ENCODE peak calls at places on chromosomes 1 and 21, in ten cellular contexts. M is GM06990; E is stomach; O is psoas muscle; R is SK-N-SH; B is neural progenitor cell; L is choroid plexus epithelial cell; K is brain microvascular endothelial cell; F is adrenal gland; J is CD8-positive, alpha-beta T cell. T is an unnamed sample.

GRCh38 chr1:39526466-39527189 is 35.2 kb downstream of the BMP8A start:
- DNase-seq in M (no peak), E (no peak), O (no peak), R (no peak), B (no peak), L (no peak), K (no peak), F (no peak), J (no peak), T (no peak)

GRCh38 chr1:60367522-60367921 is 294.0 kb upstream of the C1orf87 start:
- DNase-seq in M (no peak), E (no peak), O (no peak), R (no peak), B (peak), L (no peak), K (no peak), F (no peak), J (no peak), T (no peak)

GRCh38 chr1:157585984-157586383 is 11.9 kb downstream of the FCRL4 start:
- DNase-seq in M (no peak), E (no peak), O (no peak), R (no peak), B (peak), L (no peak), K (no peak), F (no peak), J (no peak), T (no peak)

GRCh38 chr21:32233055-32233546 is 45.7 kb downstream of the MIS18A start:
- DNase-seq in M (no peak), E (no peak), O (no peak), R (no peak), B (peak), L (no peak), K (no peak), F (no peak), J (no peak), T (peak)

GRCh38 chr1:52651904-52652303 is 18.9 kb downstream of the SHISAL2A start:
- DNase-seq in M (no peak), E (no peak), O (peak), R (no peak), B (no peak), L (no peak), K (no peak), F (peak), J (no peak), T (no peak)

GRCh38 chr1:158329807-158330206 is 1.5 kb downstream of the CD1B start:
- DNase-seq in M (no peak), E (no peak), O (no peak), R (no peak), B (peak), L (peak), K (no peak), F (peak), J (no peak), T (no peak)

GRCh38 chr1:82226198-82226505 is 425.4 kb downstream of the ADGRL2 start:
- DNase-seq in M (no peak), E (no peak), O (no peak), R (no peak), B (no peak), L (peak), K (no peak), F (no peak), J (no peak), T (no peak)

GRCh38 chr1:214454619-214455396 is 96.6 kb downstream of the PTPN14 start:
- DNase-seq in M (no peak), E (no peak), O (no peak), R (no peak), B (no peak), L (peak), K (peak), F (no peak), J (no peak), T (peak)

GRCh38 chr1:43358121-43358745 is 548 bp upstream of the CDC20 start:
- DNase-seq in M (peak), E (no peak), O (no peak), R (peak), B (peak), L (peak), K (no peak), F (peak), J (no peak), T (peak)

GRCh38 chr1:86018311-86018923 is 138.2 kb downstream of the COL24A1 start:
- DNase-seq in M (no peak), E (no peak), O (no peak), R (peak), B (peak), L (peak), K (peak), F (peak), J (no peak), T (peak)

GRCh38 chr1:243261389-243261788 is 5.5 kb downstream of the SDCCAG8 start:
- DNase-seq in M (no peak), E (no peak), O (no peak), R (no peak), B (no peak), L (peak), K (no peak), F (no peak), J (no peak), T (peak)

GRCh38 chr21:41973861-41974751 is 20.3 kb upstream of the C2CD2 start:
- DNase-seq in M (peak), E (peak), O (no peak), R (no peak), B (no peak), L (no peak), K (no peak), F (peak), J (no peak), T (no peak)

GRCh38 chr1:174788981-174789380 is 210.8 kb upstream of the CACYBP start:
- DNase-seq in M (peak), E (no peak), O (no peak), R (no peak), B (no peak), L (peak), K (peak), F (no peak), J (no peak), T (peak)

GRCh38 chr1:229758101-229759036 is 132.3 kb downstream of the URB2 start:
- DNase-seq in M (no peak), E (no peak), O (no peak), R (no peak), B (no peak), L (no peak), K (no peak), F (no peak), J (no peak), T (peak)

DNA sequence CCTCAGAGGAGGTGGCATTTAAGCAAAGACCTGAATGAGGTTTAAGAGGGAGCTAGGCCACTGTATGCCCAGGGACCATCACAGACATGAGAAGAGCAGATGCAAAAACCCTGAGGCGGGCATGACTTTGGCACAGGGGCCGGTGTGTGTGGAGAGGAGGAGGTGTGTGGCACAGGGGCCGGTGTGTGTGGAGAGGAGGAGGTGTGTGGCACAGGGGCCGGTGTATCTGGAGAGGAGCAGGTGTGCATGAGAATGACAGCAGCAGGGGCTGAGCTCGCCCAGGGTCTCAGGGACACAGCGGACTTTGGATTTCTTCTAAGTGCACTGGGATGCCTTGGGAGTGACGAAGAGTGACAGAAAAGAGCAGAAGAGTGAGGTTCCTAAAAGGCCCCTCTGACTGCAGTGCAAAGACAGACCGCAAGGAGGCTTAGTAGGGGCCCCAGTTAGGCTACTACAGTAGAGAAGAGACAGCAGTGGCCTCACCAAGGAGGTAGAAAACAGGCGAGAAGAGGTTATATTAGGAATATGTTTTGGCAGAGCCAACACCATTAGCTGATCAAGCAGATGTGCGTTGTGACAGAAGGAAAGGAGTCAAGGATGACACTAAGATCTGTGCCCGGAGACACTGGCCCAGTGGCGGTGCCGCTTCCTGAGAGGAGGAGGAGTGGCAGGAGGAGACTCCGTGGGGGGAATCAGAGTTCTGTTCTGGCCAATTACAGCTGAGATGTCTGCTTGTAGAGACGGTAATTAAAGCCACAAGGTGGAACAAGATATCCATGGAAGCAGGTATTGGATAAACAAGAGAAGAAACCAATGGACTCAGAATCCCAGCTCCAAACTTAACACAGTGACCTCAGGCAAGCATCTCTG is 18.4 kb downstream of the ZBTB17 start:
- DNase-seq in M (no peak), E (no peak), O (no peak), R (peak), B (peak), L (peak), K (no peak), F (no peak), J (no peak), T (no peak)
- TF ChIP-seq CTCF in M (no peak), E (no peak), O (no peak), R (no peak), B (peak), L (peak), K (peak), F (no peak), J (no peak), T (peak)

GRCh38 chr1:30809514-30810263 is 52.1 kb upstream of the LAPTM5 start:
- DNase-seq in M (no peak), E (no peak), O (no peak), R (no peak), B (peak), L (peak), K (peak), F (peak), J (no peak), T (peak)
- H3K4me3 ChIP-seq in M (no peak), E (no peak), O (no peak), R (peak), B (no peak), L (no peak), K (no peak), F (no peak), J (no peak), T (no peak)

GRCh38 chr1:224433041-224433670 is 1.4 kb downstream of the WDR26 start:
- DNase-seq in M (no peak), E (no peak), O (no peak), R (peak), B (peak), L (peak), K (peak), F (peak), J (peak), T (peak)

GRCh38 chr1:224435318-224435763 is 744 bp upstream of the WDR26 start:
- DNase-seq in M (no peak), E (no peak), O (no peak), R (no peak), B (peak), L (peak), K (peak), F (peak), J (no peak), T (peak)

GRCh38 chr1:224433671-224434446 is 738 bp downstream of the WDR26 start:
- DNase-seq in M (peak), E (peak), O (peak), R (peak), B (peak), L (peak), K (peak), F (peak), J (peak), T (peak)

GRCh38 chr1:224435999-224436398 is 1.4 kb upstream of the WDR26 start:
- DNase-seq in M (no peak), E (no peak), O (no peak), R (no peak), B (no peak), L (no peak), K (no peak), F (no peak), J (no peak), T (no peak)

DNA sequence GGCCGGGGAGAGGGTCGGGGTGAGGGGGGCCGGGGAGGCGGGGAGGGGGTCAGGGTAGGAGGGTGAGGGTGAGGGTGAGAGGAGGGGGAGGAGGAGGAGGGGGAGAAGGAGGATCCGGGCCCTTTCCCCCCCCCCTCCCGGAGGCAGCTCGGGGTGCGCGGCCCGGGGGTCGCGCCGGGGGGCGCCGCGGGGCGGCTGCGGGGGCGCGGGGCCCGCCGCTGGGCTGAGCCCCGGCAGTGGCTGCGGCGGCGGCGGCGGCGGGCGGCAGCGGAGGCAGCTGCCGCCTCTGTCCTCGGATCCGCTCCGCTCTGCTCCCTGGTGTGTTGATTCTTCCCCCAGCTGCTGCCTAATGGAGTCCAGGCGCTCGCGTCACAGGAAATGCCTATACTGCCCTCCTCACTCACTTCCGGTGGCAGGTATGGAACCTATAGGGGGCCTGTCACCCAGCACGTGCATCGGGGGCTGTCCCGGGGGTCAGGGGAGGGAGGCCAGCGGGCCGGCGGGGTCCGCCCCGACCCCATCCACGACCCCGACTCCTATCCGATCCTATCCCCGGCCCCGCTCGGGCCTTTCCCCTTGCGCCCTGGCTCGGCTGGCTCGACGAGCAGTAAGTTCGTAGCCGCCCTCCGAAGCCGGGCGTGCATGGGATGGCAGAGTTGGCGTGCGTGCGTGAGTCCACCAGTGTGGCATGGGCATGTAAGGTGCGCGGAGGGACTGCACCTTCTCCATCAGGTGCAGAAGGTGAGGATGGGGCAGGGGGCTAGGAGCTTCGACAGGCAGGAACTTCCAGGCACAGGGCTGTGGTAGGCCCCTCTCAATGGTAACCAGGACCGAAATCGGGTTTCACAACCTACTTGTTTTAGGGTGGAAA is at the start of gene WDR26:
- DNase-seq in M (peak), E (peak), O (peak), R (peak), B (peak), L (peak), K (peak), F (peak), J (peak), T (peak)
- TF ChIP-seq CTCF in M (peak), E (no peak), O (no peak), R (peak), B (peak), L (no peak), K (peak), F (no peak), J (peak), T (peak)

DNA sequence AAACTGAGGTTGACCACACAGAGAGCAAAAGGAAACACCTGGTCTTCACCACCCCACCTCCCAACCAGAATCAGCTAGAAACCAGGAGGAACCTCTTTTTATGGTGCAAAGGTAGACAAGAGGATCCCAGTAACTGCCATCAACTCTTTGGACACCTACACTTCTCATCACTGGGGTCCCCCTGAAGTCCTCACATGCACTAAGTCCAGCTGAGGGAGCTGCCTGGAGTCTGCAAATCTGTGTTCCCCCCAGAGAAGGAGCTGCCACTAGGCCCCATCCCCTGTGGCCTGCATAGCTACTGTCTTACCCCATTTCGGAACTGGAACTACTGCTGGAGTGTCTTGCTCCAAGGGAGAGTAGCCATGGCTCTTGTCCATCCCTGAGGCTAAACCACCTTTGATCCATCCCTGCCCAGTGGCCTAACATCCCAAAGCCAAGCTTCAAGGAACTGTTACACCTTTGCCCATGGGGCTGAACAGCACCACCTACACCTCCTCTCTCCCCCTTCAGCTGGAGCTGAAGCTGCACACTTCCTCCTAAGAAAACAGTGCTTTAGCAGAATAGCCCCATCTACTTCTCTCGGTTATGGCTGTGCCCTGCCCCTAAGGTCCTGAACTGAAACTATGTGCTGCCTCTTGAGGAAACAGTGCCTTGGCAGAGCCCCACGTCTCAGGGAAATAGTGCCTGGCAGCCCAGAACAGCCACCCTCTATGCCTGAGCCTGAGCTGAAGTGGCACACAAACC is 85.4 kb upstream of the CD53 start:
- DNase-seq in M (peak), E (no peak), O (no peak), R (no peak), B (no peak), L (no peak), K (no peak), F (no peak), J (peak), T (no peak)
- H3K4me3 ChIP-seq in M (no peak), E (no peak), O (no peak), R (no peak), B (no peak), L (no peak), K (no peak), F (no peak), J (peak), T (no peak)

GRCh38 chr1:114218397-114219237 is 64.9 kb upstream of the SYT6 start:
- DNase-seq in M (no peak), E (no peak), O (no peak), R (peak), B (no peak), L (no peak), K (no peak), F (no peak), J (no peak), T (peak)

GRCh38 chr1:114215426-114215825 is 61.8 kb upstream of the SYT6 start:
- DNase-seq in M (no peak), E (no peak), O (no peak), R (no peak), B (no peak), L (peak), K (no peak), F (no peak), J (no peak), T (peak)

GRCh38 chr1:114216431-114217173 is 62.9 kb upstream of the SYT6 start:
- DNase-seq in M (no peak), E (no peak), O (no peak), R (no peak), B (no peak), L (no peak), K (no peak), F (no peak), J (no peak), T (no peak)

GRCh38 chr1:114222920-114223319 is 69.3 kb upstream of the SYT6 start:
- DNase-seq in M (no peak), E (no peak), O (no peak), R (no peak), B (no peak), L (no peak), K (no peak), F (no peak), J (no peak), T (no peak)

GRCh38 chr1:114219247-114219872 is 65.7 kb upstream of the SYT6 start:
- DNase-seq in M (no peak), E (no peak), O (no peak), R (no peak), B (peak), L (peak), K (no peak), F (no peak), J (no peak), T (peak)
- TF ChIP-seq CTCF in M (no peak), E (no peak), O (peak), R (peak), B (peak), L (peak), K (peak), F (no peak), J (no peak), T (peak)